ENCODE peak calls at places on chromosomes 12 and 14, in eight cellular contexts. R is epithelial cell of esophagus, O is astrocyte of the spinal cord, A is tibial nerve, G is A549, F is fibroblast of pulmonary artery, W is uterus, D is RWPE2. U is an unnamed sample.

GRCh38 chr14:42027271-42027670 is 420.6 kb downstream of the LRFN5 start:
- DNase-seq in R (peak), O (no peak), A (no peak), G (no peak), F (no peak), W (no peak), D (no peak), U (no peak)

GRCh38 chr14:68779761-68780323 is 13.0 kb downstream of the ZFP36L1 start:
- DNase-seq in R (peak), O (peak), A (no peak), G (peak), F (peak), W (peak), D (no peak), U (no peak)

GRCh38 chr14:72169521-72169920 is 237.3 kb downstream of the RGS6 start:
- DNase-seq in R (no peak), O (no peak), A (no peak), G (peak), F (no peak), W (no peak), D (no peak), U (no peak)

GRCh38 chr12:25376985-25377384 is 126.3 kb upstream of the KRAS start:
- DNase-seq in R (no peak), O (no peak), A (no peak), G (no peak), F (no peak), W (no peak), D (no peak), U (no peak)

GRCh38 chr12:26614217-26614616 is 218.8 kb downstream of the ITPR2 start:
- DNase-seq in R (peak), O (no peak), A (no peak), G (peak), F (peak), W (peak), D (no peak), U (no peak)

GRCh38 chr14:51323492-51323891 is 83.4 kb downstream of the TMX1 start:
- DNase-seq in R (no peak), O (no peak), A (no peak), G (no peak), F (no peak), W (no peak), D (no peak), U (no peak)

GRCh38 chr12:19196959-19197630 is 67.6 kb downstream of the PLEKHA5 start:
- DNase-seq in R (no peak), O (no peak), A (no peak), G (no peak), F (peak), W (no peak), D (no peak), U (no peak)

GRCh38 chr14:99264691-99265090 is 7.3 kb downstream of the BCL11B start:
- DNase-seq in R (no peak), O (no peak), A (no peak), G (no peak), F (no peak), W (no peak), D (no peak), U (no peak)

GRCh38 chr12:59973515-59973914 is 377.7 kb downstream of the SLC16A7 start:
- DNase-seq in R (peak), O (peak), A (no peak), G (no peak), F (peak), W (no peak), D (no peak), U (no peak)

GRCh38 chr14:101862711-101863110 is 101.2 kb downstream of the PPP2R5C start:
- DNase-seq in R (no peak), O (no peak), A (no peak), G (no peak), F (no peak), W (no peak), D (no peak), U (no peak)

GRCh38 chr12:64212066-64212746 is 9.9 kb downstream of the KICS2 start:
- DNase-seq in R (no peak), O (no peak), A (no peak), G (no peak), F (no peak), W (no peak), D (no peak), U (no peak)

GRCh38 chr14:24145700-24146621 is at the start of gene PSME2:
- DNase-seq in R (no peak), O (no peak), A (no peak), G (no peak), F (no peak), W (no peak), D (no peak), U (peak)

GRCh38 chr12:108629824-108630476 is 3.7 kb downstream of the SELPLG start:
- DNase-seq in R (peak), O (peak), A (no peak), G (peak), F (peak), W (peak), D (peak), U (peak)

DNA sequence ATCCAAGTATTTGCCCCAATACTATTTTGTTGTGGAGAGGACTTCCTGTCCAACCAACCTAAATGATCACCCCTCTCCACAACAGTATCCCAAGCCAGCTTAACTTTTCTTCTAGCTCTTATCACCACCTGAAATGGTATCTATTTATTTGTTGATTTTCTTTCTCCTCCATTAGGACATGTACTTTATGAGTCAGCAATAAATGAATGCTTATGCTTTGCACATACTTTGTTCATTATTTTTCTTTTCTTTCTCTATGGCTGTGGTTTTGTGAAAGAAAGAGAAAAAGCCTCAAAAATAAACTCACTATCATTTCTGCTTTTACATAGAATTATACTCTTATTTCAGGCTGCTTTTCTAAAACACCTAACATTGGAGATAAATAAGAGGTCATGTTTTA is 371.3 kb downstream of the NELL2 start:
- DNase-seq in R (no peak), O (no peak), A (no peak), G (no peak), F (no peak), W (no peak), D (no peak), U (no peak)
- TF ChIP-seq CTCF in R (no peak), O (no peak), A (no peak), G (no peak), F (no peak), W (no peak), D (no peak), U (no peak)

GRCh38 chr12:127360580-127360979 is 906.4 kb upstream of the TMEM132C start:
- DNase-seq in R (no peak), O (no peak), A (no peak), G (no peak), F (no peak), W (no peak), D (no peak), U (no peak)

GRCh38 chr12:127362121-127362520 is 904.8 kb upstream of the TMEM132C start:
- DNase-seq in R (no peak), O (no peak), A (no peak), G (no peak), F (no peak), W (no peak), D (no peak), U (no peak)

DNA sequence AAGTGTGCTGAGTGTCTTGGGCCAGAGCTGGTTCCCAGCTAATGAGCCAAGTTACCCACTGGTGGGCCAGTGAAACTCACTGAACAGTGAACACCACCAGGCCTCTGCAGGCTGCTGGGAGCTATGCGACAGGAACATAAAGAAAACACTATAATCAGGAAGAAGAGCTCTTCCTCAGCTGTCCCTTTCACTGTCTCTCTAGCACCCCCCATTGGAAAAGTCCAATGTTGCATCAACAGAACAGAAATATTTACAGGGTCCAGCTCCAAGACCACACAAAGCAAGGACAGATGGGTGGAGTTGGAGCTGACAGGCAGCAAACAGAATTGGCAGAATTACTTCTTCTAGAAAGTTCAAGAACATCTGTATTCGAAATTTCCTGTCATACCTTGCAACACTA is 903.6 kb upstream of the TMEM132C start:
- DNase-seq in R (peak), O (peak), A (no peak), G (peak), F (no peak), W (no peak), D (no peak), U (no peak)
- TF ChIP-seq CTCF in R (peak), O (peak), A (no peak), G (no peak), F (peak), W (no peak), D (peak), U (no peak)

GRCh38 chr14:70827366-70828151 is 18.2 kb upstream of the MAP3K9 start:
- DNase-seq in R (peak), O (no peak), A (no peak), G (no peak), F (no peak), W (no peak), D (no peak), U (no peak)
- TF ChIP-seq CTCF in R (peak), O (no peak), A (no peak), G (no peak), F (no peak), W (no peak), D (peak), U (no peak)

GRCh38 chr12:12900786-12901157 is 9.4 kb downstream of the GPRC5A start:
- DNase-seq in R (no peak), O (no peak), A (no peak), G (no peak), F (no peak), W (no peak), D (no peak), U (no peak)

GRCh38 chr12:12899530-12900380 is 8.4 kb downstream of the GPRC5A start:
- DNase-seq in R (peak), O (peak), A (peak), G (peak), F (peak), W (peak), D (no peak), U (no peak)

GRCh38 chr12:12902036-12902435 is 10.7 kb downstream of the GPRC5A start:
- DNase-seq in R (peak), O (peak), A (no peak), G (no peak), F (peak), W (peak), D (no peak), U (no peak)

GRCh38 chr12:12898911-12899511 is 7.6 kb downstream of the GPRC5A start:
- DNase-seq in R (no peak), O (no peak), A (no peak), G (no peak), F (no peak), W (no peak), D (no peak), U (no peak)

DNA sequence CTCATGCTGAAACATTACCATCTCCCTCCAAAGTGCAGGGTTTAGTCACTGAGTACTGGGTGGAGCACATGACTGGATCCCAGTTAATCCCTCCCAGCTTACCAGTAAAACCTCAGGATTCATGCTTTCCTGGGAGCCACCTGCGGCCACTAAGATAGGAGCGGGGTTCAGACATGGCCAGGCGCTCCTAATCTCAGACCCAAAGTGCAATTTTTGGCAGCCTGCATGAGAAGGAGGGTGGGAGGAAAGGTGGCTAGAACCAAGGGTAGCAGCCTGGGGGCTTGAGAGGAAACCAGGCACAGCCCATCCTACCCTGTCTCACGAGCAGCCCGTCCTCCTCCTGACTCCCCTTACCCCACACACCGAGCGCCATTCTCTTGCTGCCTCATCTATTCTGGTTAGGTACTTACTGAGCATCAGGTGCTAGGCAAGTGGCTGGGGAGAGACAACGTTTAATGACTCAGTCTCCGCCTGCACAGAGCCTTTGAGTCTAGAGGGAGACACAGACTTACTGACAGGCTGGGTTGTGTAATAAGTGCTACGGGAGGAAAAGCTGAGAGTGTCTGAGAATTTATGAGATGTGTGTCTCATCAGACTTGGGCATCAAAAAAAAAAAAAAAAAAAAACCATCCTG is 9.9 kb downstream of the GPRC5A start:
- DNase-seq in R (peak), O (peak), A (no peak), G (peak), F (peak), W (peak), D (peak), U (no peak)
- TF ChIP-seq CTCF in R (no peak), O (no peak), A (no peak), G (no peak), F (no peak), W (no peak), D (no peak), U (no peak)

GRCh38 chr14:75982724-75983358 is 1.0 kb upstream of the TGFB3 start:
- DNase-seq in R (peak), O (peak), A (peak), G (peak), F (peak), W (peak), D (no peak), U (no peak)
- TF ChIP-seq CTCF in R (no peak), O (no peak), A (no peak), G (no peak), F (no peak), W (no peak), D (peak), U (no peak)

GRCh38 chr12:6326316-6326959 is 15.4 kb downstream of the TNFRSF1A start:
- DNase-seq in R (no peak), O (peak), A (no peak), G (peak), F (peak), W (peak), D (no peak), U (no peak)
- TF ChIP-seq CTCF in R (peak), O (peak), A (peak), G (peak), F (peak), W (peak), D (peak), U (peak)

GRCh38 chr12:41663487-41664258 is 475.6 kb downstream of the PDZRN4 start:
- DNase-seq in R (peak), O (peak), A (no peak), G (peak), F (peak), W (no peak), D (no peak), U (no peak)
- TF ChIP-seq CTCF in R (peak), O (peak), A (peak), G (peak), F (peak), W (no peak), D (peak), U (no peak)

DNA sequence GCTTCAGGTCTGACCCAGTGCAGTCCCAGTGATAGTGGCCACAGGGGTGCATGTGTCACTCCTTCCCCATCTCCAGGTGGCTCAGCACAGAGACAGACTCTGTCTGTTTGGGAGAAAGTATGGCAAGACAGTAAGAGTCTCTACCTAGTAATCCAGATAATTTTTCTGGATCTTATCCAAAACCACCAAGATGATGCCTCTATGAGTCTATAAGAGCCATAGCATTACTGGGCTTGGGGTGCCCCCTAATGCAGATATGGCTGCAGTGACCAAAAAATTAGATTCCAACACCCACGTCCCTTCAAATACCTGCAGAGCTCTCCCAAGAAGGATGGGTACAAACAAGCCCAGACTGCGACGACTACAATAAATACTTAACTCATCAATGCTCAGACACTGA is 123.8 kb downstream of the GRIP1 start:
- DNase-seq in R (peak), O (no peak), A (no peak), G (no peak), F (no peak), W (no peak), D (no peak), U (no peak)
- TF ChIP-seq CTCF in R (no peak), O (no peak), A (no peak), G (no peak), F (no peak), W (no peak), D (peak), U (no peak)

GRCh38 chr12:6723607-6724408 is at the start of gene COPS7A:
- DNase-seq in R (peak), O (peak), A (peak), G (peak), F (peak), W (peak), D (peak), U (peak)
- TF ChIP-seq CTCF in R (no peak), O (no peak), A (no peak), G (no peak), F (no peak), W (no peak), D (peak), U (no peak)